ENCODE peak calls at places on chromosomes 16 and 17, in eight cellular contexts. S is adrenal gland, L is fibroblast of the aortic adventitia, Z is lower leg skin, A is fibroblast of pulmonary artery, C is tibial artery, M is uterus, P is mammary epithelial cell. U is an unnamed sample.

GRCh38 chr17:8353736-8354135 is 14.1 kb downstream of the ODF4 start:
- DNase-seq in P (no peak), S (no peak), M (no peak), C (no peak), Z (no peak), L (no peak), A (no peak), U (no peak)

GRCh38 chr16:57551057-57551456 is 8.6 kb downstream of the ADGRG5 start:
- DNase-seq in M (no peak), Z (no peak), L (no peak), S (no peak), P (no peak), A (no peak), C (no peak), U (no peak)

GRCh38 chr17:6548578-6549330 is 7.6 kb downstream of the PITPNM3 start:
- DNase-seq in M (no peak), P (no peak), A (no peak), L (no peak), Z (no peak), S (no peak), C (no peak), U (no peak)

GRCh38 chr17:44219126-44219635 is 294 bp downstream of the UBTF start:
- DNase-seq in Z (peak), L (peak), P (peak), C (peak), S (peak), A (peak), M (no peak), U (peak)

GRCh38 chr17:79272666-79273219 is 198.1 kb downstream of the ENGASE start:
- DNase-seq in Z (no peak), L (no peak), M (no peak), A (peak), C (no peak), P (peak), S (no peak), U (no peak)

GRCh38 chr16:85905110-85906095 is 6.4 kb downstream of the IRF8 start:
- DNase-seq in L (no peak), S (no peak), M (no peak), P (no peak), A (no peak), C (no peak), Z (no peak), U (no peak)

GRCh38 chr17:67639555-67639954 is 78.2 kb upstream of the NOL11 start:
- DNase-seq in L (no peak), Z (no peak), M (no peak), P (no peak), C (no peak), S (no peak), A (peak), U (peak)

GRCh38 chr17:5585814-5586558 is 1.7 kb upstream of the NLRP1 start:
- DNase-seq in C (no peak), L (peak), M (no peak), A (no peak), P (peak), Z (no peak), S (no peak), U (peak)

GRCh38 chr16:24819462-24820040 is 26.2 kb upstream of the SLC5A11 start:
- DNase-seq in M (no peak), L (peak), Z (no peak), C (no peak), P (no peak), S (no peak), A (peak), U (peak)

GRCh38 chr16:23924138-23924537 is 88.4 kb downstream of the PRKCB start:
- DNase-seq in P (no peak), A (no peak), M (no peak), L (no peak), S (no peak), Z (no peak), C (no peak), U (no peak)

GRCh38 chr16:84888450-84888849 is 68.7 kb downstream of the CRISPLD2 start:
- DNase-seq in S (no peak), M (no peak), A (no peak), Z (no peak), P (peak), L (no peak), C (no peak), U (no peak)

GRCh38 chr16:85206472-85207356 is 94.4 kb upstream of the CIBAR2 start:
- DNase-seq in M (peak), S (peak), L (peak), A (peak), Z (no peak), C (peak), P (no peak), U (peak)

DNA sequence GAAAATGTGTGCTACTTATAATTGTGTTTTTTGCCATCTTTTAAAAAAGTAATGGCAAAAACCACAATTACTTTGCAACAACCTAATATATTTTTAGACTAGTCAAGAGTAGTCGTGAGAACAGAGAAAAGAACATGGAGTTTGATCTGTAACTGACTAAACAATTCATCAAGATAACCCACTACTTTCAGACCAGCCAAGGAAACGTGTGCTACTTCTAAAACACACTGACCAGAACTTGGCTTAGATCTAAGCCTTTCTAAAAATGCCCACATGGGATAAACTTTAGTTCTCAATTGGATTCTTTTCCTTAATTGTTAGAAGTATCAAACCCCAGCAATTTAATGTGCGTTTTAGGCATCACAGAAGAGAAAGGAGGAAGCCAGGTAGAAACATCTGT is 594 bp downstream of the PECAM1 start:
- DNase-seq in Z (no peak), C (no peak), M (no peak), A (no peak), S (no peak), P (no peak), L (peak), U (no peak)
- H3K4me3 ChIP-seq in Z (no peak), C (peak), M (no peak), A (peak), S (no peak), P (no peak), L (no peak), U (no peak)

GRCh38 chr17:49510720-49511110 is 15.6 kb downstream of the NGFR start:
- DNase-seq in P (no peak), S (no peak), C (no peak), A (no peak), Z (no peak), L (no peak), M (no peak), U (no peak)

GRCh38 chr17:49508891-49509587 is 13.9 kb downstream of the NGFR start:
- DNase-seq in P (no peak), Z (no peak), L (no peak), S (no peak), A (no peak), C (no peak), M (no peak), U (no peak)

GRCh38 chr17:49511810-49512209 is 16.7 kb downstream of the NGFR start:
- DNase-seq in C (no peak), M (no peak), P (no peak), A (no peak), Z (no peak), L (no peak), S (no peak), U (no peak)

GRCh38 chr17:49509588-49509917 is 14.5 kb downstream of the NGFR start:
- DNase-seq in M (no peak), S (no peak), L (no peak), C (no peak), P (no peak), Z (no peak), A (no peak), U (no peak)

DNA sequence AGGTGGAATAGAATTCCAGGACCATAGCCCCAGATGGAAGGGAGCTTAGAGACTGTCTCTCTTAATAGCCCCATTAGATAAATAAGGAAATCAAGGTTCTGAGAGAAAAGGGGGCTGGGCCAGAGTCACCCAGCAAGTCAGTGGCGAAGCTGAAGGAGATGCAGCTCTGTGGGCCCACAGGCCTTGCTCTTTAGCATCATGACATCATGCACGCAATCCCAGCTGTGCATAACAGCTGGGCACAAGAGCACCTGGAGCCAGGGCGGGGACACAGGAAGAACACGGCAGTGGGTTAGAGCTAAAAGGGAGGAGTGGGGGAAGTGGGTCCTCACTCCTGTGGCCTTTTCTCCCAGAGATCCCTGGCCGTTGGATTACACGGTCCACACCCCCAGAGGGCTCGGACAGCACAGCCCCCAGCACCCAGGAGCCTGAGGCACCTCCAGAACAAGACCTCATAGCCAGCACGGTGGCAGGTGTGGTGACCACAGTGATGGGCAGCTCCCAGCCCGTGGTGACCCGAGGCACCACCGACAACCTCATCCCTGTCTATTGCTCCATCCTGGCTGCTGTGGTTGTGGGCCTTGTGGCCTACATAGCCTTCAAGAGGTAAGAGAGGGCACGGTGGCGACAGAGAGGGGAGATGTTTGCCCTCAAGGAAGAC is 15.1 kb downstream of the NGFR start:
- DNase-seq in M (no peak), P (no peak), Z (no peak), S (no peak), L (no peak), C (no peak), A (no peak), U (no peak)
- TF ChIP-seq CTCF in M (no peak), P (no peak), Z (no peak), S (no peak), L (no peak), C (no peak), A (no peak), U (no peak)

DNA sequence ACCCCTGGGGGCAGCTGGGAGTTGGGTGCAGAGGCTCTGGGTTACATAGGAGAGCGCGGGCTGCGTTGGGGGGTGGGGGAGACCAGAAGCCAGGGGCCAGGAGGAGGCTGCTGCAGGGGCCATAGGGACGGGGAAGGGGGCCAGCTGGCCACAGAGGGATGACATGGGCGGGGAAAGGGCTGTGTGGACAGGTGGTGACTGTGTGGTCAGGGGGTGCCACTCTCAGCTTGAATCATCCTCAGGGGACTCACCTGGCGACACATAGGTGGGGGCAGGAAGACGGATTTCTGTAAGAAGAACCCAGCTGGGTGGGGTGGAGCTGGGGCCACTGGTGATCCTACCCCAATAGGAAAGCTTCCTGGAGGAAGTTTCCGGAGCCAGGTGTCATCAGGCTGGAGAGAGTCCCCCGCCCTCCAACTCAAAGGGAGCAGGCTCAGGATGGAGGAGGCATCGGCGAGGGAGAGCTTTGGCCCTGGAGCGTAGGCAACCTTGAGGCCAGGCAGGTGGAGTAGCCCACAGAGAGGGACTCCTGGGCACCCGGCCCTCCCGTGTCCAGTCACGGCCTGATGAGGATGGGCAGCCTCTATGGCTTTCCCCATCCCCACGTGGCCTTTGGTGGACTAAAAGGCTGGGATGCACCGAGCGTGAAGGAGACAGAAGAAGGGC is 1.2 kb downstream of the TRPV3 start:
- DNase-seq in Z (no peak), A (no peak), C (no peak), S (no peak), M (no peak), L (no peak), P (no peak), U (no peak)
- H3K4me3 ChIP-seq in Z (no peak), A (no peak), C (no peak), S (no peak), M (no peak), L (no peak), P (no peak), U (no peak)

GRCh38 chr17:13016881-13017622 is 775 bp downstream of the ELAC2 start:
- DNase-seq in C (no peak), P (peak), L (no peak), S (peak), A (peak), M (no peak), Z (peak), U (no peak)

GRCh38 chr17:13014801-13015200 is 3.0 kb downstream of the ELAC2 start:
- DNase-seq in C (no peak), S (no peak), L (no peak), A (no peak), P (no peak), M (no peak), Z (peak), U (no peak)

GRCh38 chr17:13017623-13018462 is at the start of gene ELAC2:
- DNase-seq in C (peak), M (peak), L (peak), P (peak), A (peak), S (peak), Z (peak), U (peak)
- TF ChIP-seq CTCF in C (peak), M (no peak), L (no peak), P (peak), A (no peak), S (no peak), Z (no peak), U (no peak)

GRCh38 chr16:1026784-1027415 is 45.3 kb downstream of the SOX8 start:
- DNase-seq in P (peak), S (no peak), A (no peak), Z (no peak), M (no peak), C (no peak), L (no peak), U (no peak)
- H3K4me3 ChIP-seq in P (no peak), S (no peak), A (no peak), Z (no peak), M (no peak), C (no peak), L (no peak), U (no peak)

GRCh38 chr17:21285164-21286065 is 904 bp downstream of the MAP2K3 start:
- DNase-seq in S (peak), A (peak), L (peak), M (peak), Z (peak), P (peak), C (peak), U (peak)

GRCh38 chr17:21287703-21288449 is 3.4 kb downstream of the MAP2K3 start:
- DNase-seq in P (peak), M (peak), L (peak), C (peak), S (peak), A (peak), Z (peak), U (peak)

GRCh38 chr17:21286771-21287702 is 2.5 kb downstream of the MAP2K3 start:
- DNase-seq in M (no peak), C (no peak), S (no peak), L (no peak), P (peak), A (no peak), Z (peak), U (no peak)

GRCh38 chr17:21284319-21285163 is at the start of gene MAP2K3:
- DNase-seq in P (peak), S (peak), M (peak), Z (peak), C (peak), A (peak), L (peak), U (peak)

DNA sequence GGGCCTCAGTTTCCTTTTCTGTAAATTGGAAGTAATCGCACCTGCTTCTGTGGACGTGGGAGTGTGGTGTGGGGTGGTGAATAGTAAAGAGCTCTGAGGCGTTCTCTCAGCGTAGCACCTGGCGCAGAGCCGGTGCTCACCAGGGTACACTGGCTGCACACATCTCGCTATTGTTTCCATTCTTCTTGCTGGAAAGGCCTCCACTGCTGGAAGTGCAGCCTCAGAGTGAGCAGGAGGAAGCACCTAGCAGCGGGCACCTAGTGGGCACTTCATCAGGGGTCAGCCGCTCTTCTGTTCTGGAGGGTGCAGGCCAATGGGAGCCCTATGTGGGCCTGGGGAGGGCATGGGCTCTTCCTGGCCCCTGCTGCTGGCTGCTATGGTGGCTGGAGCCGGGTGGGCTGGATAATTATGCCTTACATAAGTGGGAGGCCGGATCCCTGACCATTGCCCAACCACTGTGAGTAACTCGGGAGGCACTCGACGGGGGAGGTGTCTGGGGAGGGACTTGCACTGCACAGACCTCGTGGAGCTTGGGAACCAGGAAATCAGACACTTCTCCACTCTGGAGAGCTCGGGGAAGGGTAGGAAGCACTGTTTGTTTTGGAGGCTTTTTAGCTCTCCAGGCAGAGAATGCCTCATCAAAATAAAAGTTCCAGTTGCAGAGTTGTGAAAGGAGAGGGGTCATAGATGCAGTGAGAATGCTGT is 1.7 kb downstream of the MAP2K3 start:
- DNase-seq in C (peak), M (peak), L (peak), S (peak), P (peak), A (peak), Z (peak), U (peak)
- TF ChIP-seq CTCF in C (peak), M (no peak), L (no peak), S (no peak), P (no peak), A (no peak), Z (no peak), U (no peak)

GRCh38 chr16:17013067-17013466 is 457.7 kb downstream of the XYLT1 start:
- DNase-seq in A (no peak), C (no peak), M (no peak), L (no peak), S (no peak), Z (no peak), P (no peak), U (no peak)
- H3K4me3 ChIP-seq in A (no peak), C (no peak), M (no peak), L (no peak), S (no peak), Z (no peak), P (no peak), U (no peak)

GRCh38 chr16:70701036-70701435 is 15.2 kb upstream of the MTSS2 start:
- DNase-seq in S (no peak), Z (no peak), A (no peak), P (no peak), M (no peak), C (no peak), L (no peak), U (no peak)
- TF ChIP-seq CTCF in S (no peak), Z (no peak), A (no peak), P (no peak), M (no peak), C (no peak), L (no peak), U (no peak)

DNA sequence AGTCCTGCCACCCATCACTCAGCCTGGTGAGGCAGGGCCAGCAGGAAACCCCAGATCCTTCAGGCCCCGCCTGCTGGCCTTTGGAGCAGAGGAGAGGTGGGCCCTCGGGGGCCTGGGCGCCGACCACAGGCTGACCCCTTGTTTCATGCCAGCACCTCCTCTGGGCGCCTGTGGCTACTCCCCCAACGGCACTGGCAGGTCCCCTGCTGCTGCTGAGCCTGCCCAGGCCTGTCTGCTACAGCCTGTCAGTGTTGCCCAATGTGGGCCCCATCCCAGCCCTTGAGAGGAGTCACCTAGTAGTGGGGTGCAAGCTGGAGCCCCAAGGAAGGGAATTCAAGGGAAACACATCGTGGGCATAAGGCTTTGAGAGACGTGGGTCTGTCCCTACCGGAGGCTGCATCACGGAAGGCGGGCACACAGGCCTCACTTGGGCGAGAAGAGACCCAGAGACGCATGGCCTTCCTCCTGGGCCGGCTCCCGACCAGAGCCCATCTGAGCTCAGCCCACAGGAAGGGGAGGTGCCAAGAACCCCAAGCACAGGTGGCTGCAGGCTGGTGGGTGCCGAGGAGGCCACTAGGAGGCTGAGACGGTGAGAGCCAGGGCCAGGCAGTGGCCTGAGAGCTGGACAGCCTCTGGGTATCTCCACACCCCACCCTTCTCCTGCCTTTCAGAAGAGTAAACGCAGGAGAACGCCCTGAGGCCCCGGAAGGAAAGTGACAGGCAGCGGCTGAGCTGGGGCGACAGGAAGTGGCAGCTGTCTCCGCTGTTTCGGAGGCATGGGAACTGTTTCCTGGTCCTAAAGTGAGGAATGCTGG is 8.1 kb upstream of the FASN start:
- DNase-seq in L (no peak), P (peak), C (no peak), S (no peak), Z (peak), M (peak), A (peak), U (peak)
- H3K4me3 ChIP-seq in L (no peak), P (no peak), C (no peak), S (no peak), Z (no peak), M (no peak), A (no peak), U (no peak)

DNA sequence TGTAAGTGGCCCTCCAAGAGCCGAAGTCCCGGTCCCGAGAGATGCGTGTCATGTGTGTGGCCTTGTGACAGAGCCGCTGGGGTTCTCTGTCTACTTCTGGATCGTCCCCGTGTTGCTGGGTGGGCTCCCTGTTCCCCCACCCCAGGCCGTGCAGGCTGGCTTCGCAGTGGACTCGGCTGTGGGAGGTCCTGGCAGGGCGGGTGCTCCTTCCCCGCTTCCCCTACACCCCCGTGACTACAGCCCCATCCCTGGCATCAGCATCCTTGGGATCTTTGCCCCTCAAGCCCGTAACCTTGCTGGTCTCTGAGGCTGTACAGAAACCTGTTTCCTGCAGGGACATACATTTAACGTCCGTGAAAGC is 136.3 kb downstream of the BANP start:
- DNase-seq in S (no peak), L (no peak), P (no peak), M (no peak), C (no peak), Z (no peak), A (no peak), U (no peak)
- TF ChIP-seq CTCF in S (no peak), L (no peak), P (no peak), M (no peak), C (no peak), Z (no peak), A (no peak), U (no peak)